ENCODE peak calls at places on chromosomes 13 and 19, in five cellular contexts. One of them, this sample, is unnamed.

GRCh38 chr19:55027472-55028337 is 10.4 kb downstream of the GP6 start:
- DNase-seq in SJCRH30: no peak
- DNase-seq in CD4-positive, alpha-beta memory T cell: no peak
- DNase-seq in tibial artery: no peak
- DNase-seq in mammary epithelial cell: no peak
- DNase-seq in this sample: no peak

GRCh38 chr19:18204394-18205179 is 745 bp upstream of the RAB3A start:
- DNase-seq in CD4-positive, alpha-beta memory T cell: no peak
- DNase-seq in SJCRH30: peak; percentile 94
- DNase-seq in mammary epithelial cell: no peak
- DNase-seq in tibial artery: no peak
- DNase-seq in this sample: no peak

GRCh38 chr19:23716792-23717191 is 29.8 kb upstream of the ZNF675 start:
- DNase-seq in SJCRH30: no peak
- DNase-seq in CD4-positive, alpha-beta memory T cell: no peak
- DNase-seq in tibial artery: no peak
- DNase-seq in mammary epithelial cell: peak; percentile 1
- DNase-seq in this sample: no peak

GRCh38 chr13:23411220-23411619 is 22.3 kb downstream of the SACS start:
- DNase-seq in mammary epithelial cell: no peak
- DNase-seq in tibial artery: no peak
- DNase-seq in CD4-positive, alpha-beta memory T cell: no peak
- DNase-seq in SJCRH30: no peak
- DNase-seq in this sample: no peak

GRCh38 chr19:35557539-35558399 is 5.7 kb downstream of the ATP4A start:
- DNase-seq in CD4-positive, alpha-beta memory T cell: peak; percentile 25
- DNase-seq in mammary epithelial cell: peak; percentile 52
- DNase-seq in tibial artery: no peak
- DNase-seq in SJCRH30: peak; percentile 76
- DNase-seq in this sample: peak; percentile 34

GRCh38 chr19:8221161-8221560 is 12.0 kb downstream of the CERS4 start:
- DNase-seq in SJCRH30: no peak
- DNase-seq in CD4-positive, alpha-beta memory T cell: no peak
- DNase-seq in mammary epithelial cell: no peak
- DNase-seq in tibial artery: no peak
- DNase-seq in this sample: no peak

GRCh38 chr13:36764957-36765356 is 54.1 kb upstream of the RFXAP start:
- DNase-seq in CD4-positive, alpha-beta memory T cell: no peak
- DNase-seq in tibial artery: no peak
- DNase-seq in SJCRH30: no peak
- DNase-seq in mammary epithelial cell: no peak
- DNase-seq in this sample: no peak

GRCh38 chr13:114263590-114263989 is 17.8 kb upstream of the UPF3A start:
- DNase-seq in CD4-positive, alpha-beta memory T cell: peak; percentile 44
- DNase-seq in mammary epithelial cell: no peak
- DNase-seq in tibial artery: no peak
- DNase-seq in SJCRH30: no peak
- DNase-seq in this sample: peak; percentile 11

GRCh38 chr13:84025828-84026227 is 143.6 kb upstream of the SLITRK1 start:
- DNase-seq in mammary epithelial cell: no peak
- DNase-seq in tibial artery: no peak
- DNase-seq in SJCRH30: peak; percentile 60
- DNase-seq in CD4-positive, alpha-beta memory T cell: no peak
- DNase-seq in this sample: no peak

GRCh38 chr19:15431396-15432017 is 12.7 kb upstream of the AKAP8L start:
- DNase-seq in mammary epithelial cell: no peak
- DNase-seq in SJCRH30: no peak
- DNase-seq in tibial artery: no peak
- DNase-seq in CD4-positive, alpha-beta memory T cell: no peak
- DNase-seq in this sample: no peak

GRCh38 chr19:887072-887471 is 5.9 kb downstream of the MED16 start:
- DNase-seq in CD4-positive, alpha-beta memory T cell: no peak
- DNase-seq in tibial artery: no peak
- DNase-seq in SJCRH30: no peak
- DNase-seq in mammary epithelial cell: no peak
- DNase-seq in this sample: no peak

DNA sequence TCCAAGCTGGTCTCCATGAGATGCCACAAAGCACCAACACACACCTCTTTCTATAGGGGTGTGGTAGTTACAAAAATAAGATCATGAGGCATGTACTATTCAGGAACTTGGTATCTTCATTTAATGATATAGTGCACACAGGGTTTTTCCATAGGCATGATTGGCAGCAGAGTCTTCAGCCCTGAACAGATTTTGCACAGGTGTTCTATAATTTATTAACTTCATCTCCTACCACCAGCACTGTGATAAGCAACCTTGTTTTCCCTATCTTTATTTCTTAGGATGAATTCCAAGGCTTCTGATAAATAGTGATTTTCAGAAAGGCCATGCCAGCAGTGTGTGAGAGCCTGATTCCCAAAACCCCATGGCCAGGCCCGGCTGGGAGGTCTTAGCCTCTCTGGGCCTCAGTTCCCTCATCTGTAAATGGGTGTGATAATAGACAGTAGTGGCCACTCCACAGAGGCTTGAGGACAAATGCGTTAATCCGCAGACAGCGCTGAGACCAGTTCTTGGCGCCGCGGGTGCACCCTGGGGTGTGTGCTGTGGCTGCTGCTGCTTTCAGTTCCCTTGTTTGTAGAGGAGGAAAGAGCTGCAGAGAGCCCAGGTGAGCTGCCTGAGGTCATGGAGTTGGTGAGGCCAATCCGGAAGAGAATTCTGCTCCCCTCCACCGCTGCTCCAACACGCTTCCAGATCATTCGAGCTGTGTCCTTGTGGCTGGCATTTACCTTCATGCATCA is 33.1 kb downstream of the DHRS12 start:
- DNase-seq in CD4-positive, alpha-beta memory T cell: no peak
- DNase-seq in tibial artery: no peak
- DNase-seq in mammary epithelial cell: no peak
- DNase-seq in SJCRH30: no peak
- DNase-seq in this sample: no peak
- H3K4me1 ChIP-seq in CD4-positive, alpha-beta memory T cell: no peaks in the 10 kb centered on the region
- H3K4me1 ChIP-seq in tibial artery: peaks cover 33% of the 10 kb centered on the region
- H3K4me1 ChIP-seq in mammary epithelial cell: peaks cover 6% of the 10 kb centered on the region
- H3K4me1 ChIP-seq in SJCRH30: peaks cover 2% of the 10 kb centered on the region
- H3K4me1 ChIP-seq in this sample: no peaks in the 10 kb centered on the region

DNA sequence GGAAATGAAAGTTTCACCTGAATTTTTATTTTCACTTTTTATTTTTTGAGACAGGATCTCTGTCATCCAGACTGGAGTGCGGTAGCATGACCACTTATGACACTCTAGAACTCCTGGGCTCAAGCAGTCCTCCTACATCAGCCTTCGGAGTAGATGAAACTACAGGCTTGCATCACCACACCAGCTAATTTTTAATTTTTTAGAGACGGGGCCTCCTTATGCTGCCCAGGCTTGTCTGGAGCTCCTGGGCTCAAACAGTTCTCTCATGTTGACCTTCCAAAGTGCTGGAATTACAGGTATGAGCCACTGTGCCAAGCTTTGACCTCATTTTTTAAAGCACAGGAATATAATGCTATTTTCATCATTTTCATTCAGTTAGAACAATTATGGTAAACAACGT is 297.0 kb upstream of the KLHL1 start:
- DNase-seq in mammary epithelial cell: no peak
- DNase-seq in tibial artery: no peak
- DNase-seq in CD4-positive, alpha-beta memory T cell: no peak
- DNase-seq in SJCRH30: no peak
- DNase-seq in this sample: no peak
- H3K4me1 ChIP-seq in mammary epithelial cell: no peaks in the 10 kb centered on the region
- H3K4me1 ChIP-seq in tibial artery: no peaks in the 10 kb centered on the region
- H3K4me1 ChIP-seq in CD4-positive, alpha-beta memory T cell: no peaks in the 10 kb centered on the region
- H3K4me1 ChIP-seq in SJCRH30: peaks cover 3% of the 10 kb centered on the region
- H3K4me1 ChIP-seq in this sample: no peaks in the 10 kb centered on the region

GRCh38 chr13:100514788-100515409 is 73.7 kb downstream of the GGACT start:
- DNase-seq in CD4-positive, alpha-beta memory T cell: peak; percentile 63
- DNase-seq in tibial artery: peak; percentile 86
- DNase-seq in mammary epithelial cell: peak; percentile 48
- DNase-seq in SJCRH30: peak; percentile 85
- DNase-seq in this sample: peak; percentile 37
- H3K4me1 ChIP-seq in CD4-positive, alpha-beta memory T cell: peaks cover 20% of the 10 kb centered on the region
- H3K4me1 ChIP-seq in tibial artery: no peaks in the 10 kb centered on the region
- H3K4me1 ChIP-seq in mammary epithelial cell: no peaks in the 10 kb centered on the region
- H3K4me1 ChIP-seq in SJCRH30: no peaks in the 10 kb centered on the region
- H3K4me1 ChIP-seq in this sample: no peaks in the 10 kb centered on the region

GRCh38 chr19:42272989-42273406 is 3.9 kb downstream of the CIC start:
- DNase-seq in SJCRH30: no peak
- DNase-seq in tibial artery: peak; percentile 61
- DNase-seq in CD4-positive, alpha-beta memory T cell: no peak
- DNase-seq in mammary epithelial cell: no peak
- DNase-seq in this sample: no peak

GRCh38 chr19:42271045-42271419 is 2.0 kb downstream of the CIC start:
- DNase-seq in CD4-positive, alpha-beta memory T cell: no peak
- DNase-seq in tibial artery: no peak
- DNase-seq in mammary epithelial cell: no peak
- DNase-seq in SJCRH30: no peak
- DNase-seq in this sample: no peak

GRCh38 chr19:42272535-42272897 is 3.5 kb downstream of the CIC start:
- DNase-seq in tibial artery: no peak
- DNase-seq in SJCRH30: no peak
- DNase-seq in mammary epithelial cell: no peak
- DNase-seq in CD4-positive, alpha-beta memory T cell: no peak
- DNase-seq in this sample: no peak

GRCh38 chr19:42270346-42271044 is 1.4 kb downstream of the CIC start:
- DNase-seq in CD4-positive, alpha-beta memory T cell: peak; percentile 78
- DNase-seq in tibial artery: peak; percentile 94
- DNase-seq in SJCRH30: no peak
- DNase-seq in mammary epithelial cell: peak; percentile 94
- DNase-seq in this sample: peak; percentile 74

DNA sequence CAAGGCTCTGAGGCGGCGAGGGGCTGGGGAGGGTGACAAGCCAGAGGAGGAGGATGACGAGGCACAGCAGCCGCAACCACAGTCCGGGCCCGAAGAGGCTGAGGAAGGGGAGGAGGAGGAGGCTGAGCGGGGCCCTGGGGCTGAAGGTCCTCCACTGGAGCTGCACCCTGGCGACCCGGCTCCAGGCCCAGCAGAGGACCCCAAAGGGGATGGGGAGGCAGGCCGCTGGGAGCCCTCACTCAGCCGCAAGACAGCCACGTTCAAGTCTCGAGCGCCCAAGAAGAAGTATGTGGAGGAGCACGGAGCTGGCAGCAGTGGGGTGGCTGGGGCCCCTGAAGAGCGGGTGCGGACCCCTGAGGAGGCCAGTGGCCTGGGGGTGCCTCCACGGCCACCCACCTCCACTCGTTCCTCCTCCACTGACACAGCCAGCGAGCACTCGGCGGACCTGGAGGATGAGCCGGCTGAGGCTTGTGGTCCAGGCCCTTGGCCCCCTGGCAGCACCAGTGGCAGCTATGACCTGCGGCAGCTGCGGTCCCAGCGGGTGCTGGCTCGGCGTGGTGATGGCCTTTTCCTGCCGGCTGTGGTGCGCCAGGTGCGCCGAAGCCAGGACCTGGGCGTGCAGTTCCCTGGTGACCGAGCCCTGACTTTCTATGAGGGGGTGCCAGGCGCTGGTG is 2.9 kb downstream of the CIC start:
- DNase-seq in SJCRH30: no peak
- DNase-seq in tibial artery: peak; percentile 66
- DNase-seq in CD4-positive, alpha-beta memory T cell: no peak
- DNase-seq in mammary epithelial cell: no peak
- DNase-seq in this sample: no peak
- H3K4me1 ChIP-seq in SJCRH30: peaks cover 9% of the 10 kb centered on the region
- H3K4me1 ChIP-seq in tibial artery: peaks cover 80% of the 10 kb centered on the region
- H3K4me1 ChIP-seq in CD4-positive, alpha-beta memory T cell: peaks cover 51% of the 10 kb centered on the region
- H3K4me1 ChIP-seq in mammary epithelial cell: peaks cover 59% of the 10 kb centered on the region
- H3K4me1 ChIP-seq in this sample: peaks cover 37% of the 10 kb centered on the region

DNA sequence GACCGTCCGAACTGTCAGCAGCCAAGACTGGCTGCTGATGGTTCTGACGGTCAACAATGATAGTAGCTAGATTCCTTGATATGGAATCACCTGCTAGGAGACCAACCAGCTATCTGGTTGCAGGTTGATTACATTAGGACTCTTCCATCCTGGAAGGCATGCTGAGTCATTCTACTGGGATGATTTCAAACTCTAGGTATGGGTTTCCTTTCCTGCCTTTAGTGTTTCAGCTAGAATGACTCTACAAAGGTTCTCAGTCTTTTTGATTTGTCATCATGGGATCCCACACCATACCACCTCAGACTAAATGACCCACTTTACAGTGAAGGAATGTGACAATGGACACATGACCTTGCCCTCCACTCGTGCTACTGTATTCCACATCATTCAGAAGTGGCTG is 138.1 kb upstream of the KL start:
- DNase-seq in SJCRH30: no peak
- DNase-seq in CD4-positive, alpha-beta memory T cell: no peak
- DNase-seq in mammary epithelial cell: peak; percentile 71
- DNase-seq in tibial artery: no peak
- DNase-seq in this sample: no peak
- H3K4me1 ChIP-seq in SJCRH30: peaks cover 3% of the 10 kb centered on the region
- H3K4me1 ChIP-seq in CD4-positive, alpha-beta memory T cell: no peaks in the 10 kb centered on the region
- H3K4me1 ChIP-seq in mammary epithelial cell: peaks cover 13% of the 10 kb centered on the region
- H3K4me1 ChIP-seq in tibial artery: peaks cover 20% of the 10 kb centered on the region
- H3K4me1 ChIP-seq in this sample: no peaks in the 10 kb centered on the region

DNA sequence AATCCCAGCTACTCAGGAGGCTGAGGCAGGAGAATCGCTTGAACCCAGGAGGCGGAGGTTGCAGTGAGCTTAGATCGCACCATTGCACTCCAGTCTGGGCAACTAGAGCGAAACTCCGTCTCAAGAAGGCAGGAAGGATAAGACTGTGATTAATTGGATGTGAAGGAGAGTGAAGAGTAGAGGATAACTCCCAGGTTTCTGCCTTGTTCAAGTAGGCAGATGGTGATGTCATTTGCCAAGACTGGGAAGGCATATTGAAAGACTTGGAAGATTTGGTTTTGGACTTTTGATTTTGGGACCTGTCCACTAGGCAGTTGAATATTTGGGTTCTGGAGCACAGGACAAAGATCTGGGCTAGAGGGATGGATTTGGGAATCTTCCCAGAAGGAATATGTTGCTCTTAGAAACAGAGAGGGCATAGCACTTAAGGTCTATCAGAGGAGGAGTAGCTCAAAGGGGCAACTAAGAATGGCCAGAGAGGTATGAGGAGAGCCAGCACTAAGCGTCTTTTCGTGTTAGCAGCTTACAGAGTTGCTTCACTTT is 20.0 kb downstream of the GARRE1 start:
- DNase-seq in mammary epithelial cell: no peak
- DNase-seq in CD4-positive, alpha-beta memory T cell: no peak
- DNase-seq in tibial artery: no peak
- DNase-seq in SJCRH30: no peak
- DNase-seq in this sample: no peak
- H3K4me1 ChIP-seq in mammary epithelial cell: peaks cover 34% of the 10 kb centered on the region
- H3K4me1 ChIP-seq in CD4-positive, alpha-beta memory T cell: peaks cover 75% of the 10 kb centered on the region
- H3K4me1 ChIP-seq in tibial artery: peaks cover 55% of the 10 kb centered on the region
- H3K4me1 ChIP-seq in SJCRH30: peaks cover 8% of the 10 kb centered on the region
- H3K4me1 ChIP-seq in this sample: peaks cover 43% of the 10 kb centered on the region

GRCh38 chr13:106372199-106373160 is 163.0 kb downstream of the EFNB2 start:
- DNase-seq in SJCRH30: no peak
- DNase-seq in CD4-positive, alpha-beta memory T cell: no peak
- DNase-seq in mammary epithelial cell: no peak
- DNase-seq in tibial artery: no peak
- DNase-seq in this sample: no peak
- H3K4me1 ChIP-seq in SJCRH30: no peaks in the 10 kb centered on the region
- H3K4me1 ChIP-seq in CD4-positive, alpha-beta memory T cell: no peaks in the 10 kb centered on the region
- H3K4me1 ChIP-seq in mammary epithelial cell: peaks cover 27% of the 10 kb centered on the region
- H3K4me1 ChIP-seq in tibial artery: peaks cover 19% of the 10 kb centered on the region
- H3K4me1 ChIP-seq in this sample: no peaks in the 10 kb centered on the region